ENCODE peak calls at places on chromosome 11, in five cellular contexts. I is RWPE1, G is omental fat pad, Y is BE2C, K is cardiac muscle cell. P is an unnamed sample.

GRCh38 chr11:113351490-113351889 is 36.1 kb upstream of the ANKK1 start:
- DNase-seq in I (no peak), G (no peak), Y (no peak), K (peak; percentile 66), P (no peak)

GRCh38 chr11:128342511-128343133 is 244.7 kb downstream of the ETS1 start:
- DNase-seq in I (peak; percentile 63), G (no peak), Y (no peak), K (peak; percentile 65), P (no peak)

GRCh38 chr11:12995211-12995610 is 13.9 kb upstream of the RASSF10 start:
- DNase-seq in I (no peak), G (no peak), Y (no peak), K (peak; percentile 96), P (no peak)

GRCh38 chr11:64459016-64459415 is 100.1 kb downstream of the RPS6KA4 start:
- DNase-seq in I (no peak), G (no peak), Y (no peak), K (no peak), P (no peak)

GRCh38 chr11:30346068-30346688 is 23.3 kb downstream of the ARL14EP start:
- DNase-seq in I (peak; percentile 40), G (no peak), Y (no peak), K (peak; percentile 72), P (peak; percentile 40)

GRCh38 chr11:27395556-27396258 is 32.7 kb upstream of the CCDC34 start:
- DNase-seq in I (no peak), G (no peak), Y (no peak), K (peak; percentile 55), P (peak; percentile 96)

GRCh38 chr11:20632169-20632532 is 32.7 kb downstream of the SLC6A5 start:
- DNase-seq in I (no peak), G (no peak), Y (no peak), K (no peak), P (no peak)

GRCh38 chr11:89181111-89181510 is 3.4 kb downstream of the TYR start:
- DNase-seq in I (no peak), G (no peak), Y (no peak), K (no peak), P (no peak)

GRCh38 chr11:130115218-130115617 is 44.4 kb upstream of the ST14 start:
- DNase-seq in I (no peak), G (no peak), Y (no peak), K (peak; percentile 64), P (peak; percentile 67)

GRCh38 chr11:1001682-1002081 is 34.8 kb downstream of the MUC6 start:
- DNase-seq in I (no peak), G (no peak), Y (no peak), K (no peak), P (no peak)

GRCh38 chr11:62141111-62142042 is 17.6 kb downstream of the INCENP start:
- DNase-seq in I (no peak), G (no peak), Y (no peak), K (no peak), P (no peak)

GRCh38 chr11:78000193-78000592 is 5.7 kb upstream of the INTS4 start:
- DNase-seq in I (peak; percentile 51), G (no peak), Y (peak; percentile 63), K (peak; percentile 88), P (peak; percentile 79)

GRCh38 chr11:2790581-2790925 is 90.8 kb upstream of the KCNQ1OT1 start:
- DNase-seq in I (no peak), G (no peak), Y (no peak), K (no peak), P (no peak)

GRCh38 chr11:66835762-66836405 is 7.4 kb upstream of the RCE1 start:
- DNase-seq in I (no peak), G (no peak), Y (no peak), K (peak; percentile 79), P (no peak)

GRCh38 chr11:83306385-83307080 is 20.4 kb upstream of the CCDC90B start:
- DNase-seq in I (no peak), G (no peak), Y (no peak), K (no peak), P (no peak)

GRCh38 chr11:75219869-75220268 is 20.7 kb upstream of the TPBGL start:
- DNase-seq in I (no peak), G (no peak), Y (peak; percentile 57), K (no peak), P (no peak)

GRCh38 chr11:100632970-100633452 is 54.1 kb upstream of the ARHGAP42 start:
- DNase-seq in I (no peak), G (no peak), Y (peak; percentile 77), K (peak; percentile 71), P (peak; percentile 87)

GRCh38 chr11:71472357-71472885 is 19.4 kb downstream of the NADSYN1 start:
- DNase-seq in I (no peak), G (no peak), Y (no peak), K (no peak), P (no peak)

GRCh38 chr11:87501388-87501787 is 463.7 kb downstream of the TMEM135 start:
- DNase-seq in I (no peak), G (no peak), Y (no peak), K (no peak), P (no peak)

GRCh38 chr11:107705027-107705426 is 6.8 kb downstream of the SLN start:
- DNase-seq in I (peak; percentile 91), G (no peak), Y (no peak), K (peak; percentile 83), P (no peak)

GRCh38 chr11:8354622-8355417 is 91.1 kb upstream of the LMO1 start:
- DNase-seq in I (no peak), G (no peak), Y (peak; percentile 27), K (peak; percentile 16), P (no peak)
- TF ChIP-seq CTCF in I (no peak), G (no peak), Y (peak; percentile 24), K (no peak), P (peak; percentile 39)

DNA sequence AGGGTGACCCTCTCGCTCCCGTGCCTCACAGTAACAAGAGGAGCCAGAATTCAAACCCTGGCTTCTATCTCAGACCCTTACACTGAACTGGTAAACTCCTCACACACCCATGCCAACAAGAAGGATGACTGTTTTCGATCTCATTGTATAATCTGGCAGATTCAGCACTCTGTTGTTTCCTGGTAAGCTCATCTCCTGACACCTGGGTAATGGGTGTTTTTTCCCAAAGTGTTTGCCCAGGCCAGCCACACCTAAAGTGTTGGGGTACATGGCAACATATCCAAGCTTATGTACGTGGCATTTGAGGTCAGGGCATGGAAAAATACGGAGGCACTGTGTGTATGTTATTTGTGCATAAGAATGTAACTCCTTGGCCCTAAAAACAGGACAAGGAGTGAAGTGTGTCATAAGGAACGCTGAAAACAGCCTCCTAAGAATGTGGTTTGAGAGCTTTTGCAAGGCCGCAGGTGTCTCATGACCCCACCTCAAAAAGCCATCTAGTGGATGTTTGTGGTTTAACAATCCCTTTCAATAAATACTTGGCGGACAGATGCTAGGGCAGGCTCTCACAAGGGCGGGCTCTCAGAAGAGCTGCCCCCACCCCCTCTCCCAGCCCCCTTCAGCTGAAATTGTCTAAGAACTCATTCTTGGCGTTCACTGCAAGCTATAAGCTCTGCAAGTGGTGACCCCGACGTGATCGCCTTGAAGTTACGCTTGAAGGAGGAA is at the start of gene MS4A15:
- DNase-seq in I (peak; percentile 22), G (no peak), Y (no peak), K (no peak), P (no peak)
- TF ChIP-seq CTCF in I (no peak), G (no peak), Y (peak; percentile 39), K (peak; percentile 21), P (peak; percentile 41)

GRCh38 chr11:132099692-132100091 is 729.3 kb downstream of the NTM start:
- DNase-seq in I (no peak), G (no peak), Y (no peak), K (peak; percentile 4), P (no peak)
- TF ChIP-seq CTCF in I (no peak), G (no peak), Y (peak; percentile 25), K (peak; percentile 45), P (peak; percentile 48)

DNA sequence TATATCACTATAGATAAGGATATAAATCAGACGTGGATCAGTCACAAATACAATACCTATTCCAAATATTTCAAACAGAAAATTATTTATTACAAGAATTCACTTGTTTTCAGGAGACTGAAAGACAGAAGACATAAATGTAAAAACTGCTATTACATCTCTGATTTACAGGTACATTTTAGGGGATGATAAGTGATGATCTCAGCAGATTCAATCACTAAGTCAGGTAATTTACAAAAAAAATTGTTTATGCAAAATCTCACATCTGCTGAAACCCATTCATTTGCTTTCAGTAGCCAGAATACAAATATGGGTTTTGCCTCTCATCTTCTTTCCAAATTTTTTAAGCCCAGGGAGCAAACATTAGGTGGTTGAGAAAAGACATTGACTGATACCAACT is 1648.4 kb upstream of the RAG2 start:
- DNase-seq in I (no peak), G (no peak), Y (no peak), K (no peak), P (no peak)
- TF ChIP-seq CTCF in I (no peak), G (no peak), Y (no peak), K (no peak), P (no peak)

GRCh38 chr11:57460017-57460755 is at the start of gene RTN4RL2:
- DNase-seq in I (peak; percentile 71), G (no peak), Y (peak; percentile 47), K (peak; percentile 62), P (no peak)
- TF ChIP-seq CTCF in I (peak; percentile 30), G (no peak), Y (no peak), K (no peak), P (no peak)

DNA sequence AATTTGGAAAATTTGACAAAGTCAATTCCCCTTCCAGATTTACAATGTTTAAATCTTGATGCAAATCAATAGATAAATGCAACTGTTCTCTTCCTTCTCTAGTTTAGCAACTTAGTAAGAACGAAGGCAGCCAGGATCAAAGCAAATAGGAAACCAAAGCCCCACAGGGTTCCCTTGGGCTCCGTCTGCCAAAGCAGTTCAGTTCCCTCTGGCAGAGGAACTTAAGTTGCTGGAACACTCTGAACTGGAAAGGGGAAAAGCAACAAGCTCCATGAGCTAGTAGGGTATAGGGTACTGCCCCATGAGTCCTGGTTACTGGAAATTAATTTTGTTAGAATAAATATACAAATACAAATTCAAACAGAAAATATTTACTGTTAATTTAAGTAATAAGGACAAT is 91.3 kb downstream of the RELT start:
- DNase-seq in I (no peak), G (no peak), Y (no peak), K (no peak), P (no peak)
- TF ChIP-seq CTCF in I (no peak), G (no peak), Y (no peak), K (no peak), P (no peak)

GRCh38 chr11:114892381-114893197 is 214.3 kb downstream of the NXPE2 start:
- DNase-seq in I (no peak), G (no peak), Y (peak; percentile 57), K (no peak), P (no peak)
- TF ChIP-seq CTCF in I (peak; percentile 13), G (no peak), Y (peak; percentile 77), K (no peak), P (peak; percentile 30)

GRCh38 chr11:16367252-16367651 is 10.9 kb upstream of the SOX6 start:
- DNase-seq in I (no peak), G (no peak), Y (no peak), K (no peak), P (no peak)

GRCh38 chr11:16373768-16374167 is 17.4 kb upstream of the SOX6 start:
- DNase-seq in I (no peak), G (no peak), Y (no peak), K (no peak), P (no peak)

DNA sequence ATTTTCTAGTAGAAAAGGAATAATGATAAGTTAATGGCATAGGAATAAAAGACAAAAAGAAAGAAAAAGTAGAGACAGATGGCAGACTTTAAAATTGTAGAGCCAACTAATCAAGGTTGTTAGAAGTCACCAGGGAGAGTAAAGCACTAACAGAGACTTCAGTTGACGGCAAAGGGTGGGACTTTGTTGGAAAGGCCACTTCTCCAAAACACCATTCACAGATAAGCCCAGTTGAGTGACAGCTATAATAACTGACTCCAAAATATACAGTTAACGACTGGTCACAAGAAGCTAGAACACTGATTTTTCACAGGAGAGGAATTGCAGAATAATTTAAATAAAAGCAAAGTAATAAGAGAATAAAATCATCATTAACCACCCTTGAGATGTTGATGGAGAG is 16.0 kb upstream of the SOX6 start:
- DNase-seq in I (no peak), G (no peak), Y (no peak), K (no peak), P (no peak)
- TF ChIP-seq CTCF in I (no peak), G (no peak), Y (no peak), K (no peak), P (no peak)

P was measured in LNCaP clone FGC.